ENCODE peak calls at places on chromosomes 4 and X, in eight cellular contexts. U, D, B, L, W, I, A and E are unnamed samples.

GRCh38 chr4:69760455-69760854 is at the start of gene SULT1B1:
- DNase-seq in W (peak), B (peak), I (peak), D (peak), L (peak), A (no peak), U (no peak), E (peak)

GRCh38 chrX:148609766-148610698 is 109.6 kb downstream of the AFF2 start:
- DNase-seq in D (no peak), L (no peak), B (no peak), I (no peak), A (peak), U (no peak), W (no peak), E (peak)

GRCh38 chr4:41532336-41532735 is 5.6 kb upstream of the LIMCH1 start:
- DNase-seq in L (no peak), B (no peak), W (no peak), D (no peak), U (no peak), I (no peak), A (no peak), E (no peak)

GRCh38 chr4:139824882-139825522 is 159.4 kb downstream of the MGST2 start:
- DNase-seq in A (no peak), B (no peak), W (no peak), L (no peak), I (no peak), U (peak), D (no peak), E (no peak)

GRCh38 chrX:2708016-2708415 is 16.9 kb downstream of the CD99 start:
- DNase-seq in D (no peak), A (peak), W (no peak), L (no peak), I (no peak), B (no peak), U (no peak), E (peak)

GRCh38 chr4:89245459-89245858 is 62.1 kb downstream of the GPRIN3 start:
- DNase-seq in B (no peak), I (no peak), A (no peak), L (no peak), U (peak), W (no peak), D (no peak), E (no peak)

GRCh38 chrX:30570505-30570904 is 7.1 kb downstream of the TASL start:
- DNase-seq in L (no peak), A (peak), I (no peak), D (peak), W (no peak), U (peak), B (peak), E (peak)

GRCh38 chr4:71360844-71361243 is 22.0 kb downstream of the SLC4A4 start:
- DNase-seq in L (no peak), D (no peak), U (no peak), W (no peak), A (no peak), B (no peak), I (no peak), E (no peak)

GRCh38 chrX:50609796-50610195 is 139.2 kb upstream of the DGKK start:
- DNase-seq in B (no peak), D (no peak), A (no peak), I (no peak), W (no peak), L (no peak), U (no peak), E (no peak)

GRCh38 chrX:70033348-70033747 is 16.4 kb downstream of the AWAT2 start:
- DNase-seq in U (peak), L (no peak), I (peak), W (no peak), B (no peak), A (peak), D (no peak), E (peak)

GRCh38 chr4:113700602-113701150 is 60.9 kb downstream of the CAMK2D start:
- DNase-seq in L (no peak), I (no peak), B (no peak), D (no peak), A (no peak), W (no peak), U (peak), E (no peak)

GRCh38 chr4:95761441-95761840 is 78.5 kb upstream of the PDHA2 start:
- DNase-seq in L (no peak), U (no peak), W (no peak), I (no peak), B (no peak), A (peak), D (peak), E (peak)

GRCh38 chrX:132206259-132206658 is 13.0 kb downstream of the RAP2C start:
- DNase-seq in U (no peak), A (no peak), D (no peak), W (no peak), B (no peak), L (no peak), I (no peak), E (no peak)

GRCh38 chrX:20989361-20989760 is 384.9 kb upstream of the CNKSR2 start:
- DNase-seq in A (peak), U (no peak), D (no peak), B (no peak), W (no peak), L (no peak), I (no peak), E (no peak)

GRCh38 chr4:152620218-152620617 is 59.6 kb downstream of the TMEM154 start:
- DNase-seq in L (no peak), W (no peak), A (no peak), B (no peak), I (no peak), D (no peak), U (no peak), E (no peak)

GRCh38 chr4:1329408-1330371 is 17.3 kb upstream of the UVSSA start:
- DNase-seq in L (no peak), U (no peak), A (peak), I (no peak), B (no peak), D (no peak), W (peak), E (peak)

GRCh38 chr4:103150677-103151076 is 47.5 kb downstream of the CENPE start:
- DNase-seq in B (no peak), I (no peak), A (peak), L (no peak), D (no peak), W (no peak), U (no peak), E (peak)

GRCh38 chr4:153045111-153045982 is 109.2 kb downstream of the FHDC1 start:
- DNase-seq in B (no peak), W (no peak), A (no peak), U (no peak), L (no peak), I (no peak), D (no peak), E (no peak)

GRCh38 chrX:7204619-7205018 is 56.7 kb upstream of the PUDP start:
- DNase-seq in D (no peak), A (no peak), L (no peak), B (no peak), U (no peak), I (no peak), W (no peak), E (no peak)

GRCh38 chr4:10253765-10254164 is 137.2 kb upstream of the WDR1 start:
- DNase-seq in B (no peak), D (no peak), L (no peak), I (no peak), A (no peak), U (no peak), W (no peak), E (no peak)

GRCh38 chrX:3713225-3713936 is at the start of gene PRKX:
- DNase-seq in U (peak), D (no peak), A (peak), L (peak), W (peak), B (peak), I (peak), E (peak)

GRCh38 chrX:17242470-17242869 is 132.5 kb upstream of the NHS start:
- DNase-seq in W (no peak), A (peak), D (peak), L (peak), U (peak), I (peak), B (peak), E (peak)

GRCh38 chr4:131613824-131614216 is 1535.3 kb upstream of the PCDH10 start:
- DNase-seq in B (no peak), I (no peak), L (no peak), A (no peak), W (no peak), D (no peak), U (no peak), E (no peak)

GRCh38 chr4:80101768-80102116 is 28.7 kb upstream of the ANTXR2 start:
- DNase-seq in A (no peak), I (no peak), W (no peak), U (no peak), L (no peak), D (no peak), B (peak), E (peak)

GRCh38 chr4:158722291-158722916 is 792 bp downstream of the PPID start:
- DNase-seq in U (peak), L (no peak), A (peak), I (peak), W (no peak), D (peak), B (peak), E (peak)